ENCODE peak calls at places on chromosomes 6 and 20, in eight cellular contexts. One of them, this sample, is unnamed.

GRCh38 chr6:155352812-155353211 is 38.5 kb upstream of the TFB1M start:
- DNase-seq in naive thymus-derived CD8-positive, alpha-beta T cell: no peak
- DNase-seq in upper lobe of right lung: no peak
- DNase-seq in CD4-positive, alpha-beta memory T cell: no peak
- DNase-seq in GDM1: no peak
- DNase-seq in SHP77 treated with DMSO at 0.1 percent for 48 hours: no peak
- DNase-seq in HEK293T: no peak
- DNase-seq in GM12892: no peak
- DNase-seq in this sample: no peak

GRCh38 chr20:42688576-42688975 is 501.1 kb downstream of the PTPRT start:
- DNase-seq in naive thymus-derived CD8-positive, alpha-beta T cell: no peak
- DNase-seq in upper lobe of right lung: no peak
- DNase-seq in CD4-positive, alpha-beta memory T cell: no peak
- DNase-seq in GDM1: no peak
- DNase-seq in SHP77 treated with DMSO at 0.1 percent for 48 hours: no peak
- DNase-seq in HEK293T: no peak
- DNase-seq in GM12892: no peak
- DNase-seq in this sample: no peak

GRCh38 chr6:81572020-81572419 is 180.5 kb downstream of the TENT5A start:
- DNase-seq in naive thymus-derived CD8-positive, alpha-beta T cell: no peak
- DNase-seq in upper lobe of right lung: no peak
- DNase-seq in CD4-positive, alpha-beta memory T cell: no peak
- DNase-seq in GDM1: no peak
- DNase-seq in SHP77 treated with DMSO at 0.1 percent for 48 hours: no peak
- DNase-seq in HEK293T: no peak
- DNase-seq in GM12892: no peak
- DNase-seq in this sample: no peak

GRCh38 chr6:23511797-23512196 is 614.2 kb upstream of the NRSN1 start:
- DNase-seq in naive thymus-derived CD8-positive, alpha-beta T cell: no peak
- DNase-seq in upper lobe of right lung: no peak
- DNase-seq in CD4-positive, alpha-beta memory T cell: no peak
- DNase-seq in GDM1: no peak
- DNase-seq in SHP77 treated with DMSO at 0.1 percent for 48 hours: no peak
- DNase-seq in HEK293T: no peak
- DNase-seq in GM12892: no peak
- DNase-seq in this sample: no peak

GRCh38 chr6:79215233-79215824 is 19.2 kb downstream of the HMGN3 start:
- DNase-seq in naive thymus-derived CD8-positive, alpha-beta T cell: no peak
- DNase-seq in upper lobe of right lung: no peak
- DNase-seq in CD4-positive, alpha-beta memory T cell: no peak
- DNase-seq in GDM1: no peak
- DNase-seq in SHP77 treated with DMSO at 0.1 percent for 48 hours: no peak
- DNase-seq in HEK293T: no peak
- DNase-seq in GM12892: no peak
- DNase-seq in this sample: no peak

GRCh38 chr6:105135056-105135455 is 44.8 kb downstream of the POPDC3 start:
- DNase-seq in naive thymus-derived CD8-positive, alpha-beta T cell: no peak
- DNase-seq in upper lobe of right lung: no peak
- DNase-seq in CD4-positive, alpha-beta memory T cell: no peak
- DNase-seq in GDM1: no peak
- DNase-seq in SHP77 treated with DMSO at 0.1 percent for 48 hours: peak
- DNase-seq in HEK293T: peak
- DNase-seq in GM12892: no peak
- DNase-seq in this sample: no peak

GRCh38 chr6:149508485-149508884 is 23.7 kb upstream of the ZC3H12D start:
- DNase-seq in naive thymus-derived CD8-positive, alpha-beta T cell: peak
- DNase-seq in upper lobe of right lung: no peak
- DNase-seq in CD4-positive, alpha-beta memory T cell: peak
- DNase-seq in GDM1: no peak
- DNase-seq in SHP77 treated with DMSO at 0.1 percent for 48 hours: no peak
- DNase-seq in HEK293T: no peak
- DNase-seq in GM12892: no peak
- DNase-seq in this sample: no peak

GRCh38 chr20:58691405-58691772 is 1.2 kb upstream of the NPEPL1 start:
- DNase-seq in naive thymus-derived CD8-positive, alpha-beta T cell: no peak
- DNase-seq in upper lobe of right lung: no peak
- DNase-seq in CD4-positive, alpha-beta memory T cell: no peak
- DNase-seq in GDM1: no peak
- DNase-seq in SHP77 treated with DMSO at 0.1 percent for 48 hours: no peak
- DNase-seq in HEK293T: no peak
- DNase-seq in GM12892: no peak
- DNase-seq in this sample: no peak

GRCh38 chr6:48243071-48243470 is 132.1 kb upstream of the PTCHD4 start:
- DNase-seq in naive thymus-derived CD8-positive, alpha-beta T cell: no peak
- DNase-seq in upper lobe of right lung: no peak
- DNase-seq in CD4-positive, alpha-beta memory T cell: no peak
- DNase-seq in GDM1: no peak
- DNase-seq in SHP77 treated with DMSO at 0.1 percent for 48 hours: no peak
- DNase-seq in HEK293T: no peak
- DNase-seq in GM12892: no peak
- DNase-seq in this sample: no peak

GRCh38 chr6:11705069-11705468 is 73.5 kb downstream of the ADTRP start:
- DNase-seq in naive thymus-derived CD8-positive, alpha-beta T cell: no peak
- DNase-seq in upper lobe of right lung: no peak
- DNase-seq in CD4-positive, alpha-beta memory T cell: no peak
- DNase-seq in GDM1: no peak
- DNase-seq in SHP77 treated with DMSO at 0.1 percent for 48 hours: no peak
- DNase-seq in HEK293T: no peak
- DNase-seq in GM12892: no peak
- DNase-seq in this sample: no peak

GRCh38 chr6:167130712-167131684 is 8.1 kb downstream of the CCR6 start:
- DNase-seq in naive thymus-derived CD8-positive, alpha-beta T cell: no peak
- DNase-seq in upper lobe of right lung: no peak
- DNase-seq in CD4-positive, alpha-beta memory T cell: no peak
- DNase-seq in GDM1: no peak
- DNase-seq in SHP77 treated with DMSO at 0.1 percent for 48 hours: no peak
- DNase-seq in HEK293T: no peak
- DNase-seq in GM12892: no peak
- DNase-seq in this sample: no peak

GRCh38 chr6:165497472-165497871 is 165.6 kb downstream of the PDE10A start:
- DNase-seq in naive thymus-derived CD8-positive, alpha-beta T cell: no peak
- DNase-seq in upper lobe of right lung: no peak
- DNase-seq in CD4-positive, alpha-beta memory T cell: no peak
- DNase-seq in GDM1: no peak
- DNase-seq in SHP77 treated with DMSO at 0.1 percent for 48 hours: no peak
- DNase-seq in HEK293T: no peak
- DNase-seq in GM12892: no peak
- DNase-seq in this sample: no peak

GRCh38 chr20:46088409-46089075 is 1.2 kb downstream of the NCOA5 start:
- DNase-seq in naive thymus-derived CD8-positive, alpha-beta T cell: no peak
- DNase-seq in upper lobe of right lung: no peak
- DNase-seq in CD4-positive, alpha-beta memory T cell: no peak
- DNase-seq in GDM1: no peak
- DNase-seq in SHP77 treated with DMSO at 0.1 percent for 48 hours: no peak
- DNase-seq in HEK293T: peak
- DNase-seq in GM12892: no peak
- DNase-seq in this sample: no peak

GRCh38 chr6:81751388-81752083 is 945 bp downstream of the TENT5A start:
- DNase-seq in naive thymus-derived CD8-positive, alpha-beta T cell: no peak
- DNase-seq in upper lobe of right lung: peak
- DNase-seq in CD4-positive, alpha-beta memory T cell: peak
- DNase-seq in GDM1: no peak
- DNase-seq in SHP77 treated with DMSO at 0.1 percent for 48 hours: no peak
- DNase-seq in HEK293T: peak
- DNase-seq in GM12892: no peak
- DNase-seq in this sample: no peak

GRCh38 chr20:10282930-10283556 is 64.4 kb downstream of the SNAP25 start:
- DNase-seq in naive thymus-derived CD8-positive, alpha-beta T cell: no peak
- DNase-seq in upper lobe of right lung: no peak
- DNase-seq in CD4-positive, alpha-beta memory T cell: no peak
- DNase-seq in GDM1: no peak
- DNase-seq in SHP77 treated with DMSO at 0.1 percent for 48 hours: no peak
- DNase-seq in HEK293T: no peak
- DNase-seq in GM12892: no peak
- DNase-seq in this sample: no peak

This sample was measured in GM19239.